ENCODE peak calls at places on chromosomes 3 and 15, in five cellular contexts. One of them, this sample, is unnamed.

GRCh38 chr15:98842192-98842972 is 165.2 kb downstream of the PGPEP1L start:
- DNase-seq in stimulated activated CD8-positive, alpha-beta memory T cell treated with anti-CD3 and anti-CD28 coated beads, Interleukin-15, amount 100 ng/mL, for 24 hours: no peak
- DNase-seq in BJ: no peak
- DNase-seq in pons: peak; percentile 63
- DNase-seq in fibroblast of mammary gland: no peak
- DNase-seq in this sample: peak; percentile 89

GRCh38 chr15:29083161-29083560 is 186.5 kb downstream of the NSMCE3 start:
- DNase-seq in pons: no peak
- DNase-seq in fibroblast of mammary gland: no peak
- DNase-seq in stimulated activated CD8-positive, alpha-beta memory T cell treated with anti-CD3 and anti-CD28 coated beads, Interleukin-15, amount 100 ng/mL, for 24 hours: no peak
- DNase-seq in BJ: no peak
- DNase-seq in this sample: no peak

GRCh38 chr3:101119535-101119934 is 126.3 kb upstream of the ABI3BP start:
- DNase-seq in fibroblast of mammary gland: peak; percentile 84
- DNase-seq in stimulated activated CD8-positive, alpha-beta memory T cell treated with anti-CD3 and anti-CD28 coated beads, Interleukin-15, amount 100 ng/mL, for 24 hours: no peak
- DNase-seq in pons: no peak
- DNase-seq in BJ: no peak
- DNase-seq in this sample: no peak

GRCh38 chr3:124518350-124518749 is 211.9 kb upstream of the UMPS start:
- DNase-seq in BJ: no peak
- DNase-seq in pons: no peak
- DNase-seq in stimulated activated CD8-positive, alpha-beta memory T cell treated with anti-CD3 and anti-CD28 coated beads, Interleukin-15, amount 100 ng/mL, for 24 hours: no peak
- DNase-seq in fibroblast of mammary gland: no peak
- DNase-seq in this sample: no peak

GRCh38 chr3:125958511-125959316 is 10.3 kb upstream of the ROPN1B start:
- DNase-seq in stimulated activated CD8-positive, alpha-beta memory T cell treated with anti-CD3 and anti-CD28 coated beads, Interleukin-15, amount 100 ng/mL, for 24 hours: no peak
- DNase-seq in pons: no peak
- DNase-seq in BJ: no peak
- DNase-seq in fibroblast of mammary gland: no peak
- DNase-seq in this sample: no peak

GRCh38 chr15:25900901-25901300 is 37.8 kb upstream of the ATP10A start:
- DNase-seq in fibroblast of mammary gland: peak; percentile 95
- DNase-seq in stimulated activated CD8-positive, alpha-beta memory T cell treated with anti-CD3 and anti-CD28 coated beads, Interleukin-15, amount 100 ng/mL, for 24 hours: no peak
- DNase-seq in pons: no peak
- DNase-seq in BJ: no peak
- DNase-seq in this sample: no peak

GRCh38 chr3:54781728-54782127 is 146.1 kb downstream of the LRTM1 start:
- DNase-seq in fibroblast of mammary gland: no peak
- DNase-seq in stimulated activated CD8-positive, alpha-beta memory T cell treated with anti-CD3 and anti-CD28 coated beads, Interleukin-15, amount 100 ng/mL, for 24 hours: no peak
- DNase-seq in BJ: no peak
- DNase-seq in pons: no peak
- DNase-seq in this sample: no peak

GRCh38 chr15:43775411-43775965 is 1.3 kb downstream of the ELL3 start:
- DNase-seq in pons: peak; percentile 30
- DNase-seq in fibroblast of mammary gland: peak; percentile 59
- DNase-seq in stimulated activated CD8-positive, alpha-beta memory T cell treated with anti-CD3 and anti-CD28 coated beads, Interleukin-15, amount 100 ng/mL, for 24 hours: no peak
- DNase-seq in BJ: no peak
- DNase-seq in this sample: peak; percentile 52

GRCh38 chr15:59553879-59554735 is 57.5 kb upstream of the GCNT3 start:
- DNase-seq in stimulated activated CD8-positive, alpha-beta memory T cell treated with anti-CD3 and anti-CD28 coated beads, Interleukin-15, amount 100 ng/mL, for 24 hours: no peak
- DNase-seq in pons: no peak
- DNase-seq in fibroblast of mammary gland: peak; percentile 26
- DNase-seq in BJ: no peak
- DNase-seq in this sample: peak; percentile 68

GRCh38 chr15:84832446-84833040 is 15.4 kb downstream of the ALPK3 start:
- DNase-seq in pons: no peak
- DNase-seq in stimulated activated CD8-positive, alpha-beta memory T cell treated with anti-CD3 and anti-CD28 coated beads, Interleukin-15, amount 100 ng/mL, for 24 hours: no peak
- DNase-seq in BJ: no peak
- DNase-seq in fibroblast of mammary gland: no peak
- DNase-seq in this sample: no peak

GRCh38 chr15:97995881-97996603 is 35.5 kb downstream of the ARRDC4 start:
- DNase-seq in BJ: no peak
- DNase-seq in stimulated activated CD8-positive, alpha-beta memory T cell treated with anti-CD3 and anti-CD28 coated beads, Interleukin-15, amount 100 ng/mL, for 24 hours: no peak
- DNase-seq in pons: peak; percentile 25
- DNase-seq in fibroblast of mammary gland: peak; percentile 15
- DNase-seq in this sample: peak; percentile 51

GRCh38 chr3:123080864-123081562 is 14.2 kb downstream of the PDIA5 start:
- DNase-seq in pons: no peak
- DNase-seq in stimulated activated CD8-positive, alpha-beta memory T cell treated with anti-CD3 and anti-CD28 coated beads, Interleukin-15, amount 100 ng/mL, for 24 hours: no peak
- DNase-seq in fibroblast of mammary gland: no peak
- DNase-seq in BJ: no peak
- DNase-seq in this sample: no peak

GRCh38 chr15:38518084-38518483 is 46.5 kb downstream of the RASGRP1 start:
- DNase-seq in fibroblast of mammary gland: no peak
- DNase-seq in stimulated activated CD8-positive, alpha-beta memory T cell treated with anti-CD3 and anti-CD28 coated beads, Interleukin-15, amount 100 ng/mL, for 24 hours: no peak
- DNase-seq in BJ: no peak
- DNase-seq in pons: no peak
- DNase-seq in this sample: no peak

GRCh38 chr3:9622438-9622837 is 26.9 kb upstream of the MTMR14 start:
- DNase-seq in BJ: no peak
- DNase-seq in pons: no peak
- DNase-seq in stimulated activated CD8-positive, alpha-beta memory T cell treated with anti-CD3 and anti-CD28 coated beads, Interleukin-15, amount 100 ng/mL, for 24 hours: no peak
- DNase-seq in fibroblast of mammary gland: no peak
- DNase-seq in this sample: peak; percentile 43

GRCh38 chr3:197936819-197937384 is 13.1 kb upstream of the RPL35A start:
- DNase-seq in stimulated activated CD8-positive, alpha-beta memory T cell treated with anti-CD3 and anti-CD28 coated beads, Interleukin-15, amount 100 ng/mL, for 24 hours: no peak
- DNase-seq in BJ: no peak
- DNase-seq in fibroblast of mammary gland: no peak
- DNase-seq in pons: no peak
- DNase-seq in this sample: no peak

GRCh38 chr3:13264468-13264795 is 155.7 kb downstream of the NUP210 start:
- DNase-seq in stimulated activated CD8-positive, alpha-beta memory T cell treated with anti-CD3 and anti-CD28 coated beads, Interleukin-15, amount 100 ng/mL, for 24 hours: no peak
- DNase-seq in BJ: no peak
- DNase-seq in fibroblast of mammary gland: no peak
- DNase-seq in pons: no peak
- DNase-seq in this sample: no peak

GRCh38 chr3:85605066-85605465 is 646.3 kb downstream of the CADM2 start:
- DNase-seq in BJ: no peak
- DNase-seq in stimulated activated CD8-positive, alpha-beta memory T cell treated with anti-CD3 and anti-CD28 coated beads, Interleukin-15, amount 100 ng/mL, for 24 hours: no peak
- DNase-seq in pons: no peak
- DNase-seq in fibroblast of mammary gland: no peak
- DNase-seq in this sample: no peak

GRCh38 chr3:114418724-114419543 is 125.1 kb downstream of the TIGIT start:
- DNase-seq in stimulated activated CD8-positive, alpha-beta memory T cell treated with anti-CD3 and anti-CD28 coated beads, Interleukin-15, amount 100 ng/mL, for 24 hours: no peak
- DNase-seq in fibroblast of mammary gland: peak; percentile 94
- DNase-seq in BJ: peak; percentile 90
- DNase-seq in pons: peak; percentile 91
- DNase-seq in this sample: peak; percentile 86

GRCh38 chr3:66261318-66261717 is 40.5 kb downstream of the SLC25A26 start:
- DNase-seq in BJ: no peak
- DNase-seq in stimulated activated CD8-positive, alpha-beta memory T cell treated with anti-CD3 and anti-CD28 coated beads, Interleukin-15, amount 100 ng/mL, for 24 hours: no peak
- DNase-seq in fibroblast of mammary gland: peak; percentile 27
- DNase-seq in pons: no peak
- DNase-seq in this sample: no peak

GRCh38 chr3:49653636-49654035 is 20.5 kb upstream of the APEH start:
- DNase-seq in fibroblast of mammary gland: no peak
- DNase-seq in BJ: no peak
- DNase-seq in stimulated activated CD8-positive, alpha-beta memory T cell treated with anti-CD3 and anti-CD28 coated beads, Interleukin-15, amount 100 ng/mL, for 24 hours: no peak
- DNase-seq in pons: no peak
- DNase-seq in this sample: no peak

GRCh38 chr3:71955549-71956373 is 170.8 kb upstream of the PROK2 start:
- DNase-seq in pons: peak; percentile 92
- DNase-seq in BJ: peak; percentile 25
- DNase-seq in stimulated activated CD8-positive, alpha-beta memory T cell treated with anti-CD3 and anti-CD28 coated beads, Interleukin-15, amount 100 ng/mL, for 24 hours: no peak
- DNase-seq in fibroblast of mammary gland: peak; percentile 93
- DNase-seq in this sample: peak; percentile 79

GRCh38 chr3:162338514-162338913 is 841.9 kb downstream of the OTOL1 start:
- DNase-seq in fibroblast of mammary gland: peak; percentile 67
- DNase-seq in BJ: no peak
- DNase-seq in stimulated activated CD8-positive, alpha-beta memory T cell treated with anti-CD3 and anti-CD28 coated beads, Interleukin-15, amount 100 ng/mL, for 24 hours: no peak
- DNase-seq in pons: no peak
- DNase-seq in this sample: no peak

GRCh38 chr3:128068156-128068620 is 16.0 kb downstream of the SEC61A1 start:
- DNase-seq in BJ: no peak
- DNase-seq in pons: no peak
- DNase-seq in fibroblast of mammary gland: peak; percentile 69
- DNase-seq in stimulated activated CD8-positive, alpha-beta memory T cell treated with anti-CD3 and anti-CD28 coated beads, Interleukin-15, amount 100 ng/mL, for 24 hours: no peak
- DNase-seq in this sample: peak; percentile 74

GRCh38 chr3:197960694-197961581 is 921 bp downstream of the LMLN start:
- DNase-seq in BJ: no peak
- DNase-seq in fibroblast of mammary gland: peak; percentile 66
- DNase-seq in pons: no peak
- DNase-seq in stimulated activated CD8-positive, alpha-beta memory T cell treated with anti-CD3 and anti-CD28 coated beads, Interleukin-15, amount 100 ng/mL, for 24 hours: no peak
- DNase-seq in this sample: no peak

GRCh38 chr3:143973352-143974021 is 1.9 kb downstream of the DIPK2A start:
- DNase-seq in pons: peak; percentile 80
- DNase-seq in fibroblast of mammary gland: peak; percentile 46
- DNase-seq in BJ: no peak
- DNase-seq in stimulated activated CD8-positive, alpha-beta memory T cell treated with anti-CD3 and anti-CD28 coated beads, Interleukin-15, amount 100 ng/mL, for 24 hours: no peak
- DNase-seq in this sample: peak; percentile 44

GRCh38 chr3:49387721-49388120 is 24.1 kb downstream of the RHOA start:
- DNase-seq in pons: no peak
- DNase-seq in stimulated activated CD8-positive, alpha-beta memory T cell treated with anti-CD3 and anti-CD28 coated beads, Interleukin-15, amount 100 ng/mL, for 24 hours: no peak
- DNase-seq in fibroblast of mammary gland: peak; percentile 64
- DNase-seq in BJ: no peak
- DNase-seq in this sample: no peak

GRCh38 chr3:182785142-182785541 is 8.2 kb upstream of the ATP11B start:
- DNase-seq in BJ: no peak
- DNase-seq in pons: no peak
- DNase-seq in fibroblast of mammary gland: no peak
- DNase-seq in stimulated activated CD8-positive, alpha-beta memory T cell treated with anti-CD3 and anti-CD28 coated beads, Interleukin-15, amount 100 ng/mL, for 24 hours: no peak
- DNase-seq in this sample: no peak

GRCh38 chr3:180018588-180018987 is 18.1 kb downstream of the PEX5L start:
- DNase-seq in fibroblast of mammary gland: no peak
- DNase-seq in stimulated activated CD8-positive, alpha-beta memory T cell treated with anti-CD3 and anti-CD28 coated beads, Interleukin-15, amount 100 ng/mL, for 24 hours: no peak
- DNase-seq in pons: peak; percentile 88
- DNase-seq in BJ: no peak
- DNase-seq in this sample: peak; percentile 32

GRCh38 chr3:195612075-195612800 is 28.5 kb upstream of the APOD start:
- DNase-seq in BJ: peak; percentile 94
- DNase-seq in stimulated activated CD8-positive, alpha-beta memory T cell treated with anti-CD3 and anti-CD28 coated beads, Interleukin-15, amount 100 ng/mL, for 24 hours: no peak
- DNase-seq in pons: no peak
- DNase-seq in fibroblast of mammary gland: no peak
- DNase-seq in this sample: no peak

GRCh38 chr3:184116017-184116416 is 19.1 kb upstream of the EIF2B5 start:
- DNase-seq in BJ: no peak
- DNase-seq in stimulated activated CD8-positive, alpha-beta memory T cell treated with anti-CD3 and anti-CD28 coated beads, Interleukin-15, amount 100 ng/mL, for 24 hours: no peak
- DNase-seq in fibroblast of mammary gland: no peak
- DNase-seq in pons: no peak
- DNase-seq in this sample: no peak

GRCh38 chr3:179544981-179545645 is 17.6 kb upstream of the ACTL6A start:
- DNase-seq in fibroblast of mammary gland: peak; percentile 93
- DNase-seq in stimulated activated CD8-positive, alpha-beta memory T cell treated with anti-CD3 and anti-CD28 coated beads, Interleukin-15, amount 100 ng/mL, for 24 hours: no peak
- DNase-seq in BJ: peak; percentile 70
- DNase-seq in pons: no peak
- DNase-seq in this sample: peak; percentile 96

GRCh38 chr15:69338535-69339213 is 40.0 kb downstream of the PAQR5 start:
- DNase-seq in stimulated activated CD8-positive, alpha-beta memory T cell treated with anti-CD3 and anti-CD28 coated beads, Interleukin-15, amount 100 ng/mL, for 24 hours: no peak
- DNase-seq in BJ: no peak
- DNase-seq in pons: no peak
- DNase-seq in fibroblast of mammary gland: peak; percentile 38
- DNase-seq in this sample: no peak

GRCh38 chr15:84736375-84736774 is 12.0 kb upstream of the ZNF592 start:
- DNase-seq in fibroblast of mammary gland: no peak
- DNase-seq in BJ: no peak
- DNase-seq in pons: no peak
- DNase-seq in stimulated activated CD8-positive, alpha-beta memory T cell treated with anti-CD3 and anti-CD28 coated beads, Interleukin-15, amount 100 ng/mL, for 24 hours: no peak
- DNase-seq in this sample: no peak

GRCh38 chr3:108407858-108408257 is 102.5 kb downstream of the MYH15 start:
- DNase-seq in fibroblast of mammary gland: no peak
- DNase-seq in pons: no peak
- DNase-seq in stimulated activated CD8-positive, alpha-beta memory T cell treated with anti-CD3 and anti-CD28 coated beads, Interleukin-15, amount 100 ng/mL, for 24 hours: no peak
- DNase-seq in BJ: no peak
- DNase-seq in this sample: no peak

GRCh38 chr15:73908030-73908821 is 18.0 kb upstream of the LOXL1 start:
- DNase-seq in fibroblast of mammary gland: peak; percentile 70
- DNase-seq in BJ: no peak
- DNase-seq in stimulated activated CD8-positive, alpha-beta memory T cell treated with anti-CD3 and anti-CD28 coated beads, Interleukin-15, amount 100 ng/mL, for 24 hours: peak; percentile 50
- DNase-seq in pons: peak; percentile 55
- DNase-seq in this sample: peak; percentile 71

GRCh38 chr3:168093790-168094189 is 1.9 kb downstream of the GOLIM4 start:
- DNase-seq in fibroblast of mammary gland: no peak
- DNase-seq in BJ: no peak
- DNase-seq in pons: peak; percentile 19
- DNase-seq in stimulated activated CD8-positive, alpha-beta memory T cell treated with anti-CD3 and anti-CD28 coated beads, Interleukin-15, amount 100 ng/mL, for 24 hours: no peak
- DNase-seq in this sample: no peak